ENCODE peak calls at places on chromosomes 16 and 17, in six cellular contexts. B is A549, K is HepG2, G is HCT116, A is GM12878, U is K562. X is an unnamed sample.

GRCh38 chr17:47948706-47949196 is 7.4 kb downstream of the PNPO start:
- DNase-seq in B (peak), K (peak), G (no peak), A (no peak), U (no peak), X (no peak)

GRCh38 chr17:77873518-77874302 is 84.8 kb upstream of the TNRC6C start:
- DNase-seq in B (no peak), K (no peak), G (no peak), A (no peak), U (no peak), X (no peak)

GRCh38 chr16:69889295-69889964 is 61.7 kb upstream of the CLEC18A start:
- DNase-seq in B (no peak), K (no peak), G (no peak), A (no peak), U (no peak), X (no peak)

GRCh38 chr17:75069783-75070182 is 18.0 kb upstream of the SLC16A5 start:
- DNase-seq in B (peak), K (no peak), G (no peak), A (no peak), U (no peak), X (no peak)

GRCh38 chr17:74523308-74523707 is 8.0 kb downstream of the CD300LB start:
- DNase-seq in B (no peak), K (no peak), G (no peak), A (no peak), U (no peak), X (no peak)

GRCh38 chr16:23079683-23080221 is 69.5 kb downstream of the USP31 start:
- DNase-seq in B (no peak), K (no peak), G (no peak), A (no peak), U (no peak), X (no peak)

GRCh38 chr17:67602974-67603373 is 114.8 kb upstream of the NOL11 start:
- DNase-seq in B (peak), K (peak), G (peak), A (no peak), U (peak), X (peak)

GRCh38 chr16:19085679-19086200 is 18.3 kb downstream of the COQ7 start:
- DNase-seq in B (no peak), K (no peak), G (no peak), A (no peak), U (peak), X (no peak)

GRCh38 chr17:28471531-28472342 is 1.7 kb upstream of the SLC13A2 start:
- DNase-seq in B (no peak), K (no peak), G (no peak), A (no peak), U (no peak), X (no peak)

GRCh38 chr17:27559506-27559931 is 71.5 kb upstream of the LGALS9 start:
- DNase-seq in B (no peak), K (peak), G (no peak), A (no peak), U (no peak), X (no peak)

GRCh38 chr16:3963203-3963602 is 82.7 kb upstream of the CREBBP start:
- DNase-seq in B (no peak), K (no peak), G (no peak), A (no peak), U (no peak), X (no peak)

GRCh38 chr16:11799509-11800384 is 2.7 kb upstream of the ZC3H7A start:
- DNase-seq in B (no peak), K (no peak), G (no peak), A (no peak), U (no peak), X (no peak)

GRCh38 chr16:50699345-50700159 is 6.1 kb downstream of the NOD2 start:
- DNase-seq in B (no peak), K (peak), G (no peak), A (no peak), U (no peak), X (peak)

GRCh38 chr17:45334231-45334630 is 17.4 kb upstream of the MAP3K14 start:
- DNase-seq in B (no peak), K (no peak), G (no peak), A (no peak), U (no peak), X (no peak)

GRCh38 chr16:24309222-24309905 is 53.2 kb downstream of the CACNG3 start:
- DNase-seq in B (no peak), K (peak), G (peak), A (no peak), U (no peak), X (no peak)

GRCh38 chr17:28346746-28347246 is 10.5 kb downstream of the POLDIP2 start:
- DNase-seq in B (no peak), K (peak), G (no peak), A (no peak), U (peak), X (no peak)

GRCh38 chr17:9432121-9432866 is 143.3 kb downstream of the STX8 start:
- DNase-seq in B (no peak), K (no peak), G (no peak), A (peak), U (no peak), X (no peak)

GRCh38 chr16:3443108-3444031 is at the start of the genes NAA60 and ZNF597:
- DNase-seq in B (peak), K (peak), G (peak), A (peak), U (peak), X (peak)

GRCh38 chr16:80931985-80932720 is 74.5 kb downstream of the CMC2 start:
- DNase-seq in B (peak), K (peak), G (no peak), A (no peak), U (peak), X (no peak)

GRCh38 chr17:16120937-16121336 is 94.4 kb downstream of the NCOR1 start:
- DNase-seq in B (no peak), K (no peak), G (no peak), A (no peak), U (no peak), X (no peak)

GRCh38 chr17:66468241-66469087 is 166.1 kb downstream of the PRKCA start:
- DNase-seq in B (no peak), K (peak), G (no peak), A (peak), U (peak), X (peak)

GRCh38 chr16:47732806-47733150 is 271.6 kb downstream of the PHKB start:
- DNase-seq in B (peak), K (no peak), G (peak), A (no peak), U (no peak), X (no peak)

GRCh38 chr17:46059457-46059856 is 60.4 kb downstream of the STH start:
- DNase-seq in B (no peak), K (no peak), G (no peak), A (no peak), U (no peak), X (no peak)

GRCh38 chr16:81326971-81327370 is 12.2 kb downstream of the GAN start:
- DNase-seq in B (no peak), K (no peak), G (no peak), A (no peak), U (no peak), X (no peak)

GRCh38 chr17:39737761-39738567 is at the start of gene GRB7:
- DNase-seq in B (peak), K (peak), G (peak), A (no peak), U (peak), X (no peak)

GRCh38 chr16:78444-79145 is 570 bp downstream of the MPG start:
- DNase-seq in B (peak), K (no peak), G (no peak), A (no peak), U (no peak), X (no peak)

GRCh38 chr16:12239953-12240485 is 263.5 kb downstream of the SNX29 start:
- DNase-seq in B (no peak), K (no peak), G (no peak), A (no peak), U (no peak), X (no peak)

GRCh38 chr17:78238823-78239488 is 7.5 kb downstream of the TMEM235 start:
- DNase-seq in B (no peak), K (no peak), G (no peak), A (no peak), U (no peak), X (no peak)

GRCh38 chr16:23016372-23016771 is 132.9 kb downstream of the USP31 start:
- DNase-seq in B (no peak), K (no peak), G (no peak), A (peak), U (no peak), X (no peak)

DNA sequence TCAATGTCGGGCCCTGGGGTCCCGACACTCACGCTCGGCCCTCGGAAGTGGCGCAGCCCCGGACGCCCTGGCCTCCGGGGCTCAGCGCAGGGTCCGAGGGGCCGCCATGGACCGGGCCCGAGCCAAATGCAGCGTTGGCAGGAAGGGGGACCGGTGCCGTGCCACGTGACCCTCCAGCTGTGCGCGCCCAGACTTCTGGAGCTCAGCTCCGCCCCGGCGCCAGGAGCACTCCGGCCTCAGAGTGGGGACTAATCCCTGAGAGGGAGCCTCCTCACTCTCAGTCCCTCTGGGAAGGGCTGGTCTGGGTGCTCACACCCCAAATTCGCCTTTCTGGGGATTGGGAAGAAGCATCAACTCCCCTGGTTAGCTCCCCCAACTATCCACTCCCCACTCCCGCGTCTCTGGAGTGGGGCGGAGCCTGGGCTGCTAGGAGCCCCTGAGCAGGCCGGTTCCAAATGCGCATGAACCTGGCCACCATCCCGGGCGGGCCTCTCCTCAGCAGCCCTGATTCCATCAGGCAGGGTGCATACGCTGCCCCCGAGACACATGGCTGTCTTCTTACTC is at the start of gene B3GNT9:
- DNase-seq in B (peak), K (peak), G (no peak), A (no peak), U (peak), X (no peak)
- TF ChIP-seq REST in B (no peak), K (no peak), G (no peak), A (no peak), U (no peak), X (no peak)

GRCh38 chr17:6027342-6028024 is 42.7 kb upstream of the WSCD1 start:
- DNase-seq in B (no peak), K (no peak), G (no peak), A (no peak), U (no peak), X (no peak)
- TF ChIP-seq REST in B (no peak), K (no peak), G (no peak), A (no peak), U (no peak), X (no peak)

GRCh38 chr16:54152362-54153239 is 134.0 kb downstream of the IRX3 start:
- DNase-seq in B (no peak), K (no peak), G (no peak), A (no peak), U (no peak), X (no peak)

GRCh38 chr16:54159490-54160080 is 127.0 kb downstream of the IRX3 start:
- DNase-seq in B (no peak), K (no peak), G (no peak), A (no peak), U (no peak), X (no peak)

GRCh38 chr16:54158986-54159385 is 127.6 kb downstream of the IRX3 start:
- DNase-seq in B (no peak), K (no peak), G (no peak), A (no peak), U (no peak), X (no peak)

GRCh38 chr16:54153240-54153934 is 133.2 kb downstream of the IRX3 start:
- DNase-seq in B (no peak), K (no peak), G (no peak), A (no peak), U (no peak), X (no peak)

DNA sequence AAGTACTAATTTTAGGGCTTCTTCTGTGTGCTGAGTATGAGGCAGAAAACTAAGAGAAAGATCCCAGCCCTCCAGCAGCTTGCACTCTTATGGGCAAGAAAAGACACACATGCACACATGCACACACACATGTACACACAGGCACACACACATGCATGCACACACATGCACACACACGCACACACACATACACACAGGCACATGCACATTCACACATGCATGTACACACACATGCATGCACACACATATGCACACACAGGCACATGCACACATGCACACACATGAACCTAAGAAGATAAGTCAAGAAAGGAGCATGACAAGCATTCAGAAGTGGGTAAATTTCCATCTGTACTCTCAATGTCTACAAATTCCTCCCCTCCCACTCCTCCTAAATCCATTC is 130.2 kb downstream of the IRX3 start:
- DNase-seq in B (no peak), K (no peak), G (no peak), A (no peak), U (no peak), X (no peak)
- TF ChIP-seq REST in B (no peak), K (no peak), G (no peak), A (no peak), U (no peak), X (no peak)

DNA sequence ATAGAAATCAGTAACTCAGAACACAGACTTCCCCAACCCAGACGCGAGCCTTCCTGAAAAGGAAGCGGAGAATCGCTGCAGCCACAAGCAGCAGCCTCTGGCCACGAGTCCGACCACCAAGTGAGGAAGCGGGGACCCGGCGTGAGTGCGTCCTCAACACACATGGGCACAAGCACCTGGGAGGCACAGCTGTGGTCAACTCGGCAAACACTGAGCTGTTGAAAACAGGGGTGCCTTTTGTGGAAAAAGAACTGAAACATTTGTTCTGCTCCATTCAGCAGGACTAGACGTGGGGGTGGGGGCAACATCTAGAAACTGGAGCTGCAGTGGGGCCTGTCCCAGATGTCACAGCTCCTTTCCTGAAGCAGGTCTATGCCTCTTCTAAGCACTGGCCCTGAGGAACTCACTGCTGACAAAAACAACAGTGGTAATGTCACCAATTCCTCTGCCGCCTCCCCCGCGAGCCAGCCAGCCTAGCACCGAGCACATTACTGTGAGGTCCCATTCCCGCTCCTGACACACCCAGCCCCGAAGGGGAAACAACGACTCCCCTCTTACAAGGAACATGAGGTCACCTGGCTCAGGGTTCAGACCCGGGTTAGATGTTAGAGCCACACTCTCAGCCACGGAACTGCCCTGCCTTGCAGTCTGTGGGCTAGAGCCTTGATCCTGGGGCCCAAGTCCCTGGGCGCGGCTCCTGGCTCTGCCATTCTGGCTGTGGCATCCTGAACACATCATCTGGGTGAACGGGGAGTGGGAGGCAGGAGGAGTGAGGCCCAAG is 28.9 kb downstream of the KDM8 start:
- DNase-seq in B (no peak), K (no peak), G (no peak), A (peak), U (no peak), X (peak)
- TF ChIP-seq REST in B (no peak), K (no peak), G (no peak), A (no peak), U (no peak), X (no peak)